ENCODE peak calls at places on chromosomes 3 and 15, in eight cellular contexts. C is brain microvascular endothelial cell; X is prostate gland; N is mesendoderm; W is ovary; L is CD4-positive, alpha-beta memory T cell; M is uterus; Q is left lung. F is an unnamed sample.

GRCh38 chr3:151003024-151003771 is 30.7 kb upstream of the CLRN1 start:
- DNase-seq in C (peak; percentile 18), X (no peak), N (no peak), W (no peak), L (no peak), M (no peak), Q (no peak), F (no peak)

GRCh38 chr15:48976444-48977088 is 12.8 kb upstream of the SHC4 start:
- DNase-seq in C (no peak), X (no peak), N (no peak), W (no peak), L (no peak), M (no peak), Q (no peak), F (no peak)

GRCh38 chr3:39110041-39110639 is 2.7 kb downstream of the TTC21A start:
- DNase-seq in C (no peak), X (no peak), N (peak; percentile 66), W (no peak), L (no peak), M (no peak), Q (no peak), F (no peak)

GRCh38 chr15:85580914-85581313 is 200.5 kb downstream of the AKAP13 start:
- DNase-seq in C (no peak), X (no peak), N (no peak), W (no peak), L (peak; percentile 44), M (no peak), Q (peak; percentile 63), F (no peak)

GRCh38 chr15:93271871-93272270 is 182.9 kb upstream of the RGMA start:
- DNase-seq in C (no peak), X (no peak), N (no peak), W (no peak), L (no peak), M (no peak), Q (no peak), F (no peak)

GRCh38 chr3:80521081-80521480 is 753.3 kb upstream of the ROBO1 start:
- DNase-seq in C (no peak), X (no peak), N (no peak), W (no peak), L (no peak), M (no peak), Q (no peak), F (no peak)

GRCh38 chr3:39907981-39908380 is 98.6 kb downstream of the MYRIP start:
- DNase-seq in C (no peak), X (no peak), N (peak; percentile 23), W (no peak), L (no peak), M (peak; percentile 51), Q (no peak), F (peak; percentile 65)

GRCh38 chr3:46293991-46294833 is 52.0 kb downstream of the CCR3 start:
- DNase-seq in C (no peak), X (no peak), N (no peak), W (no peak), L (no peak), M (no peak), Q (no peak), F (no peak)

GRCh38 chr3:129278970-129279906 is 568 bp downstream of the HMCES start:
- DNase-seq in C (peak; percentile 73), X (no peak), N (peak; percentile 83), W (peak; percentile 64), L (peak; percentile 62), M (peak; percentile 26), Q (peak; percentile 45), F (peak; percentile 67)

GRCh38 chr3:11991751-11992150 is 12.4 kb upstream of the SYN2 start:
- DNase-seq in C (no peak), X (no peak), N (no peak), W (no peak), L (no peak), M (no peak), Q (no peak), F (no peak)

GRCh38 chr3:9947025-9947995 is 4.9 kb downstream of the PRRT3 start:
- DNase-seq in C (peak; percentile 38), X (peak; percentile 74), N (peak; percentile 88), W (peak; percentile 77), L (no peak), M (peak; percentile 60), Q (peak; percentile 77), F (peak; percentile 76)

GRCh38 chr3:197364410-197365071 is 66.1 kb upstream of the DLG1 start:
- DNase-seq in C (no peak), X (no peak), N (no peak), W (no peak), L (no peak), M (no peak), Q (no peak), F (no peak)

DNA sequence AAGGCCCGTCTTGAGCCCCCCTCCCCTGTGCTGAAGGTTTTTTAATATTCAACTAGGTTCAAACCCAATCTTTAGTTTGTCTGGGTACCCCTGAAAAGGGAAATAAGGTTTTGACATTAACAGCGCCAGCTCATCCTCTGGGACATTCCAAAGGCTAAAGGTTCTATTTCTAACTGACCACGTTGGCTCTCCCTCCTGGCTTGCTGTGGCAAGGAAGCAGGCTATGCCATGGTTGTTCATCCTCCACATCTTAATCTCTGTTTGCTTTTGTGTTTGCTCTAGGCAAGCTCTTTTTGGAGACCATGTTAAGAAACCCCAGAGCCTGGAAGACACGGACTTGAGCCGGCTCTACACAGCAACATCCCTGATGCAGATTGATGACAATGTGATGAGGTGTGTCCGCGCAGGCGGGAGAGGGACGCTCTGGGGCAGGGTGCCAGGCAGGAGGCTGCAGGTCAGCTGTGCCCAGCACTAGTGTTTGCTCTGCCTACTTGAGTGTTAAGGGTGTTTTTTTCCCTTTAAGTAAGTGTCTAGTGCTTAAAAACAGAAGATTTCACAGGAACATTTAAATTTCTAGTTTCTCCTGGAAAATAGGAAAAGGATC is 33.4 kb downstream of the RLBP1 start:
- DNase-seq in C (no peak), X (no peak), N (no peak), W (no peak), L (no peak), M (no peak), Q (peak; percentile 72), F (no peak)
- H3K36me3 ChIP-seq in C (peaks cover 34% of the 10 kb centered on the region), X (no peaks in the 10 kb centered on the region), N (no peaks in the 10 kb centered on the region), W (no peaks in the 10 kb centered on the region), L (peaks cover 68% of the 10 kb centered on the region), M (no peaks in the 10 kb centered on the region), Q (no peaks in the 10 kb centered on the region), F (peaks cover 84% of the 10 kb centered on the region)

GRCh38 chr15:42502472-42502871 is 7.0 kb downstream of the SNAP23 start:
- DNase-seq in C (no peak), X (no peak), N (no peak), W (no peak), L (no peak), M (no peak), Q (no peak), F (no peak)

GRCh38 chr15:42503822-42504221 is 8.4 kb downstream of the SNAP23 start:
- DNase-seq in C (no peak), X (no peak), N (no peak), W (no peak), L (no peak), M (no peak), Q (no peak), F (no peak)

GRCh38 chr15:42507514-42507913 is 12.1 kb downstream of the SNAP23 start:
- DNase-seq in C (no peak), X (no peak), N (no peak), W (no peak), L (no peak), M (no peak), Q (no peak), F (no peak)

GRCh38 chr15:42508263-42508690 is 12.8 kb downstream of the SNAP23 start:
- DNase-seq in C (no peak), X (no peak), N (no peak), W (peak; percentile 62), L (no peak), M (peak; percentile 76), Q (no peak), F (peak; percentile 66)

DNA sequence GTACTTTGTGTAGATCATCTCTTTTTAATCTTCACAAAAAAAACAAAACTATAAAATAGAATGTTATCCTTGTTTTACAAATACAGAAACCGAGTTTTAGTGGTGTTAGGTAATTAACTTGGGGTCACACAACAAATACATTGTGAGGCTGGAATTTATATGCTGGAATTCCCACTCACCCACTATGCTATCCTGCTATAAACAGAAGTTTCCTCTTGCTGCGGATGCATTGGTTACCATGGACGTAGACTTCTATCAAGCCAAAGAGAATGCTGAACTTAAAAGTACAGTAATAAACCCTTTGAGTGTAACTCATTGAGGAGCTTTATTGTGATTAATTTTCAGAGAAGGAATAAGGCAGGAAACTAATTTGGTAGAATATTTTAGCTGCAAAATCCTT is 9.2 kb downstream of the SNAP23 start:
- DNase-seq in C (no peak), X (no peak), N (no peak), W (no peak), L (no peak), M (no peak), Q (no peak), F (no peak)
- H3K27ac ChIP-seq in C (no peak overlapping the region), X (no peak overlapping the region), N (no peak overlapping the region), W (no peak overlapping the region), L (no peak overlapping the region), M (peak overlapping the region; percentile 46), Q (peak overlapping the region; percentile 51), F (no peak overlapping the region)

GRCh38 chr15:39589815-39590644 is 9.2 kb downstream of the THBS1 start:
- DNase-seq in C (no peak), X (no peak), N (no peak), W (no peak), L (no peak), M (no peak), Q (no peak), F (no peak)

GRCh38 chr15:39587291-39587909 is 6.5 kb downstream of the THBS1 start:
- DNase-seq in C (no peak), X (no peak), N (no peak), W (no peak), L (no peak), M (no peak), Q (no peak), F (no peak)

GRCh38 chr15:39589193-39589814 is 8.4 kb downstream of the THBS1 start:
- DNase-seq in C (no peak), X (no peak), N (no peak), W (no peak), L (no peak), M (no peak), Q (no peak), F (no peak)

GRCh38 chr15:39587910-39588530 is 7.1 kb downstream of the THBS1 start:
- DNase-seq in C (no peak), X (peak; percentile 41), N (no peak), W (no peak), L (no peak), M (no peak), Q (no peak), F (no peak)

GRCh38 chr15:39588531-39589192 is 7.8 kb downstream of the THBS1 start:
- DNase-seq in C (no peak), X (no peak), N (no peak), W (no peak), L (no peak), M (no peak), Q (no peak), F (no peak)
- H3K36me3 ChIP-seq in C (peaks cover 98% of the 10 kb centered on the region), X (no peaks in the 10 kb centered on the region), N (peaks cover 11% of the 10 kb centered on the region), W (no peaks in the 10 kb centered on the region), L (no peaks in the 10 kb centered on the region), M (no peaks in the 10 kb centered on the region), Q (peaks cover 4% of the 10 kb centered on the region), F (peaks cover 100% of the 10 kb centered on the region)

DNA sequence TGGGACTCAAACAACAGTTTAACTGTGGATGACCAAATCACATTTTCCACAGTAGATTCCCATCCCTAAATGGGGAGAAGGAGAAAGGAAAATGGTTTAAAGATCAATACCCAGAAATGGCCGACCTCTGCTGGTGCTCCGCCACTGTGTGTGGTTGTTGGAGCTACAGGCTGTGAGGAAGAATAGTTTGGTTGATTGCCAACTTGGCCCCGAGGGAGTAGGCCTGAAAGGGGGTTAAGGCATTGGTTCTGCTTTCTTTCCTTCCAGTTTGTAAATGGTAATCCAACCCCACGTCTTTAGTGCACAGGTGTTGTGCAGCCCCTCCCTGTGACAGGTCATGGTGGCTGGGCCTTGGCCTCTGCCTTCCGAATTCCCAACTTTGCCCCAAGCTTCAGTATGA is 92.1 kb upstream of the ROPN1 start:
- DNase-seq in C (no peak), X (no peak), N (no peak), W (no peak), L (no peak), M (no peak), Q (no peak), F (no peak)
- H3K27ac ChIP-seq in C (no peak overlapping the region), X (no peak overlapping the region), N (no peak overlapping the region), W (no peak overlapping the region), L (no peak overlapping the region), M (no peak overlapping the region), Q (no peak overlapping the region), F (peak overlapping the region; percentile 37)